ENCODE peak calls at places on chromosomes 2 and 18, in seven cellular contexts. I is cardiac fibroblast, R is AG09309, A is hepatocyte, P is colonic mucosa, V is AG04449, J is psoas muscle. X is an unnamed sample.

GRCh38 chr2:145160855-145161254 is 640.9 kb upstream of the ZEB2 start:
- DNase-seq in I (no peak), R (no peak), A (no peak), P (no peak), V (no peak), J (no peak), X (no peak)

GRCh38 chr2:207133493-207133861 is 32.3 kb downstream of the KLF7 start:
- DNase-seq in I (no peak), R (no peak), A (no peak), P (no peak), V (no peak), J (no peak), X (no peak)

GRCh38 chr2:239357954-239358754 is 42.7 kb downstream of the HDAC4 start:
- DNase-seq in I (peak; percentile 22), R (no peak), A (no peak), P (no peak), V (no peak), J (no peak), X (no peak)

GRCh38 chr18:50749945-50750344 is 69.9 kb downstream of the MRO start:
- DNase-seq in I (no peak), R (no peak), A (no peak), P (no peak), V (no peak), J (no peak), X (no peak)

GRCh38 chr2:196123679-196124373 is 47.6 kb downstream of the STK17B start:
- DNase-seq in I (peak; percentile 71), R (no peak), A (peak; percentile 41), P (no peak), V (no peak), J (no peak), X (no peak)

GRCh38 chr2:237474511-237474911 is 12.5 kb upstream of the MLPH start:
- DNase-seq in I (peak; percentile 82), R (no peak), A (no peak), P (no peak), V (no peak), J (peak; percentile 41), X (no peak)

GRCh38 chr2:116979941-116980340 is 834.5 kb upstream of the DDX18 start:
- DNase-seq in I (no peak), R (no peak), A (no peak), P (no peak), V (no peak), J (no peak), X (no peak)

GRCh38 chr2:227472265-227473018 is 486 bp downstream of the AGFG1 start:
- DNase-seq in I (peak; percentile 20), R (no peak), A (peak; percentile 81), P (peak; percentile 43), V (no peak), J (peak; percentile 53), X (no peak)

GRCh38 chr2:161379740-161380139 is 36.4 kb upstream of the TBR1 start:
- DNase-seq in I (no peak), R (no peak), A (no peak), P (no peak), V (no peak), J (no peak), X (no peak)

GRCh38 chr2:1806254-1806653 is 61.9 kb upstream of the PXDN start:
- DNase-seq in I (no peak), R (no peak), A (no peak), P (no peak), V (no peak), J (no peak), X (no peak)

GRCh38 chr2:198930170-198930569 is 527.6 kb downstream of the SATB2 start:
- DNase-seq in I (no peak), R (no peak), A (no peak), P (no peak), V (no peak), J (no peak), X (no peak)

GRCh38 chr2:40457846-40458245 is 6.0 kb upstream of the SLC8A1 start:
- DNase-seq in I (peak; percentile 58), R (no peak), A (no peak), P (no peak), V (no peak), J (no peak), X (no peak)

GRCh38 chr2:119311371-119311770 is 55.3 kb downstream of the C2orf76 start:
- DNase-seq in I (no peak), R (no peak), A (no peak), P (no peak), V (no peak), J (no peak), X (no peak)

GRCh38 chr2:24501813-24502212 is 10.8 kb downstream of the NCOA1 start:
- DNase-seq in I (no peak), R (no peak), A (no peak), P (no peak), V (no peak), J (no peak), X (no peak)

GRCh38 chr2:158755738-158756137 is 39.4 kb upstream of the DAPL1 start:
- DNase-seq in I (no peak), R (no peak), A (no peak), P (no peak), V (no peak), J (no peak), X (no peak)

GRCh38 chr18:76571689-76572088 is 76.6 kb upstream of the ZNF516 start:
- DNase-seq in I (no peak), R (no peak), A (no peak), P (no peak), V (no peak), J (no peak), X (no peak)

GRCh38 chr2:105405291-105405690 is 6.4 kb upstream of the FHL2 start:
- DNase-seq in I (peak; percentile 82), R (no peak), A (no peak), P (no peak), V (peak; percentile 61), J (no peak), X (no peak)

GRCh38 chr2:241135737-241136136 is 13.5 kb downstream of the PASK start:
- DNase-seq in I (no peak), R (no peak), A (peak; percentile 33), P (no peak), V (no peak), J (no peak), X (no peak)

GRCh38 chr2:128160616-128161275 is 69.7 kb downstream of the UGGT1 start:
- DNase-seq in I (no peak), R (no peak), A (no peak), P (no peak), V (no peak), J (no peak), X (no peak)

GRCh38 chr2:47917562-47917961 is 11.3 kb upstream of the FBXO11 start:
- DNase-seq in I (no peak), R (no peak), A (no peak), P (no peak), V (no peak), J (no peak), X (no peak)

GRCh38 chr2:227884511-227884947 is 13.1 kb downstream of the DAW1 start:
- DNase-seq in I (peak; percentile 85), R (peak; percentile 21), A (peak; percentile 78), P (peak; percentile 87), V (no peak), J (peak; percentile 39), X (no peak)

GRCh38 chr18:32286749-32287148 is 96.9 kb downstream of the MEP1B start:
- DNase-seq in I (no peak), R (no peak), A (no peak), P (no peak), V (no peak), J (no peak), X (no peak)

DNA sequence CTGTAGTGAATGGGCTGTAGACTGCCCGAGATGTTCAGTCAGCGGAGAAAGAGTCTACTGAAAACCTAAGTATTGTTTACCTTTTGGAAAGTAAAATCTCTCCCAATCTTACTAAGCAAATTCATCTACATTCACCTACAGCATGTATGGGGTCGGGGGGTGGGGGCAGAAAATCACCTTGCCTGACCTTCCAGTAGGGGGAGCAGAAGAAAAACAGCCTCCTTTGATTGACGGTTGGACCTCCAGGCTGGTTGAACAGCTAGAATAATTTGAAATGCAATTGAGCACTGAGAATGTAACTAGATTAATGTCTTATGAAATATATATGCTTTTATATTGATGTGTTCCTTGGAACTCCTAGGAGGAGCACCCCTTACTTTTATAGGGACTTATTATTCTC is 10.0 kb downstream of the LRATD1 start:
- DNase-seq in I (no peak), R (no peak), A (no peak), P (no peak), V (no peak), J (no peak), X (no peak)
- TF ChIP-seq CTCF in I (no peak), R (no peak), A (no peak), P (no peak), V (no peak), J (no peak), X (no peak)

GRCh38 chr2:21043744-21044532 is at the start of gene APOB:
- DNase-seq in I (no peak), R (no peak), A (peak; percentile 78), P (no peak), V (no peak), J (peak; percentile 16), X (no peak)
- H3K4me3 ChIP-seq in I (no peak within 1 kb of the TSS), R (no peak within 1 kb of the TSS), A (peak within 1 kb of the TSS; percentile 14), P (no peak within 1 kb of the TSS), V (no peak within 1 kb of the TSS), J (peak within 1 kb of the TSS; percentile 51), X (no peak within 1 kb of the TSS)

DNA sequence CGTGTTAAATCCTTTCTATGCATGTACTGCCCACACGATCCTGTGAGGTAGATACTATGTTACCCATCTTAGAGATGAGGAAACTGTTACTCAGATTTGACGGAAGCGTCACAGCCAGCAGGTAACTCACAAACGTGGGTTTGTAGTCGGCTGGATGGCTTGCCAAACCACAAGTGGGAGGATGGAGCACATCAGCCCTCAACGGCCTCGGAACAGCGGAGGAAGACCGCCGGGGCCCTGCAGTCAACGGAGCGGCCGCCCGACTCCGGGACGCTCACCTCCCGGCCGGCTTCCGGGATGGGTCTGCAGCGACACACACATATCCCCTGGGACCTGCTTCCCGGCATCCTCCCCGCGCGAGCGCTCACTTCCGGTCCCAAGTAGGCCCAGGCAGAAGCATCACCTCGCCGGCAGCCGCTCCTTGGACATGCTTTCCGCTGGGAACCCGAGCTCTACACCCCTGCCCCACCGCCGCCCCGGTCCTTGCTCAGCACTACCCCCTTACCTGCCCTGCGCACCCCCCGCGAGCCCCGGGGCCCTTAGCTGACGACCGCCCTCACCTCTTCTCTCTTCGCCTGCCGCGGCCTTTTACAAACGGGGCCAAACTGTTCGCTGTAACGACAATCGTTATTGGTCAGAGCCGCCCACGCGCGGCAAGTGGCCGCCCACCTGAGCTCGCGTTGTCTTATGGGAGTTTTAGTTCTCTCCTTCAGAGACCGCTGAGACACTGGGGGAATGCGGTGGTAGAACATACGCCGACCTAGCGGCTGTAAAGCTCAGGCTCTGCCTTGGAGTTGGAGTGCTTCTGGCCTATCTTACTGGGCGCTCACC is at the start of gene C2orf42:
- DNase-seq in I (peak; percentile 99), R (peak; percentile 95), A (peak; percentile 98), P (peak; percentile 96), V (peak; percentile 89), J (peak; percentile 96), X (peak; percentile 87)
- TF ChIP-seq CTCF in I (peak; percentile 16), R (peak; percentile 12), A (peak; percentile 13), P (no peak), V (peak; percentile 22), J (no peak), X (peak; percentile 37)

DNA sequence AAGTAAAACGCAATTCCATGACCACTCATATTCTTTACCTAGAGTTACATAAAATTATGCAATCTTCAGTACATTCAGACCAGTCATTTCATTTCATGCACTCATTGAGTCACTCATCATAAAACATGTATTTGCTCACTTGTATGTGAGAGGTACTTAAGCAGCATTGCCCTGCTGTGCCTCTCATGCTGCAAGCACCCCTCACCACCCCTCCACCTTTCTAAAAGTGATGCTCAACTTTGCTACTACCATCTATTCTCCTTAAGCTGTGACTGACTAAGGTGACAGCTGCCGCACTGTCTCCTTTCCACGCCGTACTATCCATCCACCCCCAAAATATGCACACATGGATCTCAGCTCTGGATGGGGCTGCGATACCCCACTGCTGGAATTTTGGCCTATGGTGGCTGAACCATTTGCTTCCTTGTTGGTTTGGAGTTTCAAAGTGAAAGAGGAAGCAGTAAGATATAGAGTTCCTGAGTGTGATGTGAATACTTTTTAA is 7.2 kb downstream of the ARHGAP25 start:
- DNase-seq in I (peak; percentile 26), R (no peak), A (no peak), P (peak; percentile 14), V (no peak), J (no peak), X (no peak)
- H3K4me3 ChIP-seq in I (no peak overlapping the region), R (no peak overlapping the region), A (no peak overlapping the region), P (no peak overlapping the region), V (no peak overlapping the region), J (no peak overlapping the region), X (no peak overlapping the region)

X was measured in BJ.